ENCODE peak calls at places on chromosomes 2 and 18, in five cellular contexts. B is CD4-positive, CD25-positive, alpha-beta regulatory T cell; Z is testis; T is body of pancreas; S is right lobe of liver. G is an unnamed sample.

GRCh38 chr2:120291464-120292311 is 39.0 kb downstream of the RALB start:
- DNase-seq in B (no peak), Z (peak; percentile 71), T (no peak), S (no peak), G (no peak)

GRCh38 chr2:203583696-203584095 is 48.6 kb upstream of the RAPH1 start:
- DNase-seq in B (no peak), Z (no peak), T (no peak), S (no peak), G (no peak)

GRCh38 chr2:68387408-68388350 is 22.6 kb downstream of the PLEK start:
- DNase-seq in B (peak; percentile 8), Z (no peak), T (no peak), S (no peak), G (no peak)

GRCh38 chr2:46856336-46856735 is 59.3 kb downstream of the MCFD2 start:
- DNase-seq in B (no peak), Z (no peak), T (no peak), S (no peak), G (no peak)

GRCh38 chr2:98560256-98560771 is 48.0 kb downstream of the COA5 start:
- DNase-seq in B (no peak), Z (peak; percentile 43), T (no peak), S (no peak), G (no peak)

GRCh38 chr2:231212329-231212845 is 14.0 kb downstream of the ARMC9 start:
- DNase-seq in B (no peak), Z (no peak), T (no peak), S (no peak), G (no peak)

GRCh38 chr2:234904785-234905184 is 47.0 kb upstream of the SH3BP4 start:
- DNase-seq in B (no peak), Z (no peak), T (no peak), S (no peak), G (no peak)

GRCh38 chr2:28401-28975 is 17.8 kb downstream of the FAM110C start:
- DNase-seq in B (no peak), Z (no peak), T (no peak), S (no peak), G (no peak)

GRCh38 chr2:46325178-46325928 is 28.1 kb downstream of the EPAS1 start:
- DNase-seq in B (no peak), Z (no peak), T (no peak), S (no peak), G (no peak)

DNA sequence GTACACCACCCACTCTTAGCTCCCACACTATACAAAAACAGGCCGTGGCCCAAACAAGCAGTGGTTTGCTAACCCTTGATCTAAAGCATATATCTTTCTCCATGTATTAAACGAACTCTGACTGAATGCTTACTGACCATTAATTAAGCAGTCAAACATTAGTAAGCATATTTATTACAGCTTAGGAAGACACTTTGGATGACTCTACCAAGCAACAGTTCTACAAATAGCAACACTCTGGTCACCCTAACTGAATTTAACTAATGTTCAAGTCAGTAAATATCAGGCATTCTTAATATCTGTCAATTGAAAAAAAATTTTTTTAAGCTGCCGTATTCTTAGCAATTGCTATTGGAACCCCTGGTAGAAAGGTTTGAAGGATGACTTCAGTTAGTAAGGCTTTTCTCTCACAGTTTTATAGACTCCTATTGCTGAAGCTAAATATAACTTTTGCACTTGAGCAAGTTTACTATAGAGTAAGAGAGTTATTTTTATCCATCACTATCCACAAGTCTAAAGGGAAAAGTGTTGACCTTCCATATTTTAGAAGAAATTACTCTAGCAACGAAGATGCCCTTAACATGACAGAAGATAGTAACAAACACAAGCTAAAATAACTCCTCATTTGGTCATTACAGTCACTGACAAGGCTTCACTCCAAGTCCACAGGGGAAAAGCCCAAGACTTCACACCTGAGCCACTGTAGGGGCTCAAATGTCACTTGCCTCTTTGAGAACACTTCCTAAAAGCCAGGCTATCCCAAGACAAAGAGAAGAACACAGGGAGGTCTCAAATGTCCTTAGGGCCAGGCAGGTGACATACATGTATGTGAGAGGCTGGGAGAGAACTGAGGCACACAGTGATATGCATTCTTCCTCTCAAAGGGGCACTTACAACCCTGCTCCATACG is 74.4 kb downstream of the RTN4 start:
- DNase-seq in B (no peak), Z (no peak), T (no peak), S (no peak), G (no peak)
- H3K27ac ChIP-seq in B (no peak overlapping the region), Z (no peak overlapping the region), T (no peak overlapping the region), S (no peak overlapping the region), G (no peak overlapping the region)

GRCh38 chr2:80887923-80888322 is 583.4 kb upstream of the LRRTM1 start:
- DNase-seq in B (no peak), Z (no peak), T (no peak), S (no peak), G (no peak)
- H3K9me3 ChIP-seq in B (no peaks in the 10 kb centered on the region), Z (no peaks in the 10 kb centered on the region), T (no peaks in the 10 kb centered on the region), S (no peaks in the 10 kb centered on the region), G (no peaks in the 10 kb centered on the region)

DNA sequence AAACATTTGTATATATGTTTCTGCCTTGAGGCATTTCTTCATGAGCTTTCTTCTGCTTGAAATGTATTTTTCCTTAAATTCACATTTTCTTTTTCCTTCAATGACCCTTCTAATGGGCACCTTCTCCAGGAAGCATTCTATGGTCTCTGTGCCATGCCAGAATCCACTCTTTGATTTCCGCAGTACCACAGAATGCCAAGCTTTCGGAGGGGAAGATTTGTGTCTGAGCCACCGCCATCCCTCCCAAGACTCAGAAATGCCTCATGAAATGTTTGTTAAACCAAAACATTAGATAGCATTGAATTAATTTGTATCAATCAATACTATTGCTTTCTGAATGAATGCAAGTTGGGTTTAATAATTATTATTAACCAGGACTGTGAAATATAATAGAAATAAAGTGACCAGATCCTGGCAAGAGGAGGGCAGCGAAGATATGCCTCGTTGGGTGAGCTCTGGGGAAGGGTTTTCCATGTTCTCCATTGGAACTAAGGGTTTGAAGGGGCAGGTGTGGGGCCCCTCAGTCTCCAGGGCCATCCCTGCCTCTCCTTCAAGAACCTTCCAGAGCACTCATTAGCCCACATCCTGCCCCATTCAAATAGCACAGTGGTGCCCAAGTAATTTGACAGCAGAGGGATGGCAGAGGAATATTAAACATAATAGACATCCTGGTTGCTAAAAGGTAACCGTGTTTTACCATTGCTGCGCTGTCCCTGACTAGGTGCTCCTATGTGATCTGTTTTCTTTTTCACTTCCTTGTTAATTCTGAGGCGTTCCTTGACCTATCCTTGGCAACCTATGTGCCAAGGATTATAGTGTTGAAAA is 189.6 kb downstream of the MYCN start:
- DNase-seq in B (no peak), Z (no peak), T (no peak), S (no peak), G (no peak)
- H3K4me1 ChIP-seq in B (no peaks in the 10 kb centered on the region), Z (no peaks in the 10 kb centered on the region), T (no peaks in the 10 kb centered on the region), S (no peaks in the 10 kb centered on the region), G (no peaks in the 10 kb centered on the region)

DNA sequence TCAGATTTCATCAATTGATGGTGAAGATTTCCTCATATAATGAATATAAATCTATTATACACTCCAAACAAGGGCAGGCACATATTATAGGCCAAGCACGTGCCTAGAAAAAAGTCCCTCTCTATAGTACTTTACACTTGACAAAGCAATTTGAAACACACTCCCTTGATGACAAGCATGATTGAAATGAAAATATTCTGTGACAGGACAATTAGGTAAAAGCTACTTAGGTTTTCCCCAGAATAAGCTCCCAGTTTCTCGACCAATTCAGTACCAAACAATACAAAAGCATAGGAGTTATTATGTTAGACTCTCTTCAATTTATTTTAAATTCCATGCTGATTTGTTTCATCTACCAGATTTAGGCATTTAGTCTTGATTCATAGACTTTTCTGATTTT is 47.7 kb downstream of the CCDC68 start:
- DNase-seq in B (no peak), Z (no peak), T (no peak), S (no peak), G (no peak)
- H3K27ac ChIP-seq in B (no peak overlapping the region), Z (no peak overlapping the region), T (no peak overlapping the region), S (no peak overlapping the region), G (no peak overlapping the region)

G was measured in CD8-positive, alpha-beta T cell.